ENCODE peak calls at places on chromosomes 12 and 14, in seven cellular contexts. V, J, F, L, G, Z and P are unnamed samples.

GRCh38 chr12:109730306-109731145 is 16.9 kb downstream of the FAM222A start:
- DNase-seq in J (no peak), F (no peak), V (no peak), L (no peak), G (peak), Z (no peak), P (no peak)

GRCh38 chr14:28381656-28382055 is 384.9 kb upstream of the FOXG1 start:
- DNase-seq in F (no peak), L (no peak), G (no peak), V (no peak), Z (no peak), J (peak), P (no peak)

GRCh38 chr14:95527392-95528002 is 7.4 kb upstream of the GLRX5 start:
- DNase-seq in G (peak), V (peak), F (peak), J (peak), Z (no peak), L (no peak), P (no peak)

GRCh38 chr12:12439636-12440035 is 82.8 kb downstream of the BORCS5 start:
- DNase-seq in V (no peak), L (no peak), F (no peak), J (no peak), G (no peak), Z (no peak), P (peak)

GRCh38 chr14:91227183-91227628 is 17.3 kb downstream of the GPR68 start:
- DNase-seq in G (no peak), L (no peak), Z (no peak), F (no peak), V (no peak), J (no peak), P (no peak)

GRCh38 chr12:25924535-25925001 is 33.9 kb upstream of the RASSF8 start:
- DNase-seq in F (no peak), L (no peak), G (no peak), V (no peak), J (no peak), Z (no peak), P (no peak)

GRCh38 chr12:49824886-49825285 is 3.3 kb downstream of the NCKAP5L start:
- DNase-seq in V (peak), F (no peak), Z (no peak), G (no peak), L (no peak), J (no peak), P (no peak)

GRCh38 chr12:95212576-95212975 is 4.7 kb downstream of the FGD6 start:
- DNase-seq in V (no peak), J (no peak), F (no peak), G (no peak), Z (no peak), L (no peak), P (no peak)

GRCh38 chr12:100789146-100789545 is 5.4 kb upstream of the ANO4 start:
- DNase-seq in J (peak), V (peak), Z (no peak), F (no peak), L (no peak), G (no peak), P (no peak)

GRCh38 chr12:58529114-58529665 is 391.1 kb downstream of the LRIG3 start:
- DNase-seq in L (no peak), F (peak), Z (no peak), J (no peak), G (no peak), V (peak), P (no peak)

GRCh38 chr12:111429760-111430417 is 24.2 kb downstream of the SH2B3 start:
- DNase-seq in F (no peak), L (peak), Z (no peak), J (no peak), V (no peak), G (peak), P (peak)

GRCh38 chr14:72476657-72477499 is 417.0 kb downstream of the DPF3 start:
- DNase-seq in F (no peak), Z (peak), V (peak), G (peak), L (peak), J (no peak), P (peak)

GRCh38 chr12:2051700-2052625 is 824 bp upstream of the CACNA1C start:
- DNase-seq in J (no peak), V (peak), F (no peak), L (no peak), G (no peak), Z (no peak), P (no peak)

GRCh38 chr12:124390442-124391116 is 95.7 kb downstream of the RFLNA start:
- DNase-seq in L (peak), V (peak), J (peak), Z (no peak), G (peak), F (no peak), P (no peak)

GRCh38 chr14:35335388-35336092 is 43.4 kb downstream of the PSMA6 start:
- DNase-seq in V (no peak), Z (no peak), L (no peak), J (peak), F (no peak), G (peak), P (no peak)

GRCh38 chr14:99191663-99192621 is 80.1 kb downstream of the BCL11B start:
- DNase-seq in L (no peak), J (peak), V (peak), G (peak), F (no peak), Z (peak), P (peak)

GRCh38 chr12:110543252-110543959 is 39.7 kb downstream of the PPTC7 start:
- DNase-seq in L (no peak), J (no peak), G (peak), V (peak), F (no peak), Z (no peak), P (no peak)

GRCh38 chr12:55707841-55708694 is at the start of gene ITGA7:
- DNase-seq in V (peak), Z (no peak), L (peak), G (peak), J (peak), F (peak), P (no peak)

GRCh38 chr14:72318648-72319047 is 386.4 kb downstream of the RGS6 start:
- DNase-seq in F (no peak), Z (no peak), J (no peak), G (no peak), L (no peak), V (no peak), P (peak)

GRCh38 chr12:119574255-119574654 is 19.3 kb upstream of the TMEM233 start:
- DNase-seq in L (no peak), G (no peak), J (no peak), V (no peak), F (no peak), Z (no peak), P (no peak)

GRCh38 chr12:124542021-124542941 is 25.1 kb downstream of the NCOR2 start:
- DNase-seq in L (no peak), Z (no peak), V (no peak), J (no peak), F (no peak), G (no peak), P (no peak)

GRCh38 chr12:80313184-80313583 is 130.9 kb upstream of the PTPRQ start:
- DNase-seq in V (no peak), G (no peak), J (peak), F (no peak), Z (no peak), L (no peak), P (no peak)

GRCh38 chr12:84435682-84436081 is 476.9 kb downstream of the SLC6A15 start:
- DNase-seq in G (no peak), L (no peak), J (no peak), V (no peak), F (no peak), Z (no peak), P (no peak)

GRCh38 chr14:39107624-39108023 is 4.6 kb upstream of the SEC23A start:
- DNase-seq in J (peak), Z (no peak), G (no peak), L (peak), V (peak), F (peak), P (no peak)

GRCh38 chr14:75088566-75089373 is 19.3 kb downstream of the ZC2HC1C start:
- DNase-seq in F (peak), V (peak), Z (peak), L (peak), J (peak), G (no peak), P (peak)

GRCh38 chr12:52539024-52539820 is 13.7 kb downstream of the KRT71 start:
- DNase-seq in L (no peak), J (no peak), F (peak), V (peak), Z (peak), G (no peak), P (no peak)

GRCh38 chr12:117076410-117077372 is 22.5 kb downstream of the TESC start:
- DNase-seq in G (peak), V (no peak), F (no peak), L (no peak), J (no peak), Z (no peak), P (no peak)

GRCh38 chr12:2477009-2477766 is 317.6 kb upstream of the FKBP4 start:
- DNase-seq in G (no peak), F (no peak), J (no peak), Z (no peak), L (no peak), V (no peak), P (no peak)

GRCh38 chr12:2294651-2295475 is 242.1 kb downstream of the CACNA1C start:
- DNase-seq in F (no peak), J (no peak), L (no peak), G (no peak), Z (peak), V (no peak), P (no peak)